ENCODE peak calls at places on chromosomes 3 and 15, in six cellular contexts. U is A673, I is esophagus squamous epithelium, Q is cardiac muscle cell, Z is right atrium auricular region, S is AG10803. X is an unnamed sample.

GRCh38 chr3:111012388-111013248 is 59.0 kb upstream of the NECTIN3 start:
- DNase-seq in U (peak), I (no peak), Q (peak), Z (no peak), S (no peak), X (peak)

GRCh38 chr3:197882580-197882979 is 67.4 kb upstream of the RPL35A start:
- DNase-seq in U (peak), I (no peak), Q (no peak), Z (no peak), S (no peak), X (no peak)

GRCh38 chr15:51576911-51577500 is 45.6 kb downstream of the DMXL2 start:
- DNase-seq in U (peak), I (no peak), Q (no peak), Z (no peak), S (peak), X (peak)

GRCh38 chr3:111668912-111669488 is 73.9 kb upstream of the ZBED2 start:
- DNase-seq in U (peak), I (no peak), Q (peak), Z (no peak), S (peak), X (peak)

GRCh38 chr3:102480139-102480538 is 45.3 kb downstream of the ZPLD1 start:
- DNase-seq in U (no peak), I (no peak), Q (no peak), Z (no peak), S (no peak), X (no peak)

GRCh38 chr3:101574388-101575156 is 592 bp downstream of the PCNP start:
- DNase-seq in U (peak), I (no peak), Q (peak), Z (peak), S (peak), X (peak)

GRCh38 chr3:100463002-100463401 is 29.4 kb upstream of the TMEM45A start:
- DNase-seq in U (peak), I (no peak), Q (peak), Z (no peak), S (peak), X (peak)

GRCh38 chr3:45509038-45509767 is 85.3 kb upstream of the LIMD1 start:
- DNase-seq in U (peak), I (no peak), Q (no peak), Z (no peak), S (peak), X (peak)

GRCh38 chr3:41198046-41198445 is 1.3 kb upstream of the CTNNB1 start:
- DNase-seq in U (no peak), I (no peak), Q (no peak), Z (no peak), S (no peak), X (no peak)

GRCh38 chr3:11914041-11914440 is 67.4 kb upstream of the TAMM41 start:
- DNase-seq in U (no peak), I (no peak), Q (no peak), Z (no peak), S (no peak), X (no peak)

GRCh38 chr15:80801891-80802680 is 22.9 kb downstream of the CEMIP start:
- DNase-seq in U (no peak), I (no peak), Q (no peak), Z (no peak), S (no peak), X (no peak)

GRCh38 chr3:24278526-24278925 is 216.1 kb downstream of the THRB start:
- DNase-seq in U (no peak), I (no peak), Q (no peak), Z (no peak), S (peak), X (no peak)

GRCh38 chr15:65653341-65653740 is 31.6 kb downstream of the SLC24A1 start:
- DNase-seq in U (no peak), I (no peak), Q (no peak), Z (no peak), S (peak), X (peak)

GRCh38 chr3:137259709-137260108 is 301.9 kb downstream of the IL20RB start:
- DNase-seq in U (no peak), I (no peak), Q (no peak), Z (no peak), S (no peak), X (no peak)

GRCh38 chr15:44068346-44068745 is 126.7 kb downstream of the FRMD5 start:
- DNase-seq in U (no peak), I (no peak), Q (no peak), Z (no peak), S (no peak), X (no peak)

GRCh38 chr3:13244695-13245449 is 171.6 kb upstream of the IQSEC1 start:
- DNase-seq in U (no peak), I (no peak), Q (no peak), Z (no peak), S (no peak), X (no peak)

GRCh38 chr3:47028146-47028545 is 48.7 kb downstream of the NBEAL2 start:
- DNase-seq in U (no peak), I (no peak), Q (peak), Z (no peak), S (no peak), X (peak)

GRCh38 chr15:73273181-73274002 is 95.4 kb downstream of the HCN4 start:
- DNase-seq in U (peak), I (no peak), Q (peak), Z (peak), S (peak), X (peak)

GRCh38 chr3:70476174-70476573 is 163.7 kb upstream of the MDFIC2 start:
- DNase-seq in U (no peak), I (no peak), Q (no peak), Z (no peak), S (no peak), X (no peak)

GRCh38 chr3:100205161-100205560 is 55.6 kb upstream of the TBC1D23 start:
- DNase-seq in U (no peak), I (no peak), Q (no peak), Z (no peak), S (peak), X (peak)

GRCh38 chr15:98907921-98908490 is 99.6 kb downstream of the PGPEP1L start:
- DNase-seq in U (no peak), I (no peak), Q (no peak), Z (no peak), S (no peak), X (no peak)

GRCh38 chr3:39291903-39292329 is 12.1 kb upstream of the CX3CR1 start:
- DNase-seq in U (peak), I (no peak), Q (peak), Z (peak), S (peak), X (peak)

GRCh38 chr3:114809668-114810413 is 337.2 kb downstream of the ZBTB20 start:
- DNase-seq in U (no peak), I (no peak), Q (no peak), Z (no peak), S (no peak), X (peak)

GRCh38 chr15:91077029-91077428 is 23.0 kb upstream of the SV2B start:
- DNase-seq in U (no peak), I (no peak), Q (no peak), Z (no peak), S (no peak), X (no peak)

GRCh38 chr15:78461171-78461881 is 23.3 kb downstream of the IREB2 start:
- DNase-seq in U (no peak), I (no peak), Q (no peak), Z (no peak), S (peak), X (peak)

GRCh38 chr3:141047168-141047567 is 4.0 kb upstream of the SPSB4 start:
- DNase-seq in U (no peak), I (no peak), Q (no peak), Z (no peak), S (no peak), X (no peak)

GRCh38 chr3:133213942-133214341 is 175.8 kb downstream of the TMEM108 start:
- DNase-seq in U (peak), I (no peak), Q (peak), Z (no peak), S (no peak), X (peak)

GRCh38 chr3:128052831-128053419 is 688 bp downstream of the SEC61A1 start:
- DNase-seq in U (no peak), I (no peak), Q (peak), Z (no peak), S (no peak), X (no peak)

GRCh38 chr3:128053614-128054013 is 1.4 kb downstream of the SEC61A1 start:
- DNase-seq in U (no peak), I (no peak), Q (no peak), Z (no peak), S (no peak), X (no peak)

GRCh38 chr3:128051459-128051836 is 789 bp upstream of the SEC61A1 start:
- DNase-seq in U (no peak), I (no peak), Q (no peak), Z (no peak), S (no peak), X (peak)

GRCh38 chr3:128051837-128052766 is at the start of gene SEC61A1:
- DNase-seq in U (peak), I (peak), Q (peak), Z (peak), S (peak), X (peak)

DNA sequence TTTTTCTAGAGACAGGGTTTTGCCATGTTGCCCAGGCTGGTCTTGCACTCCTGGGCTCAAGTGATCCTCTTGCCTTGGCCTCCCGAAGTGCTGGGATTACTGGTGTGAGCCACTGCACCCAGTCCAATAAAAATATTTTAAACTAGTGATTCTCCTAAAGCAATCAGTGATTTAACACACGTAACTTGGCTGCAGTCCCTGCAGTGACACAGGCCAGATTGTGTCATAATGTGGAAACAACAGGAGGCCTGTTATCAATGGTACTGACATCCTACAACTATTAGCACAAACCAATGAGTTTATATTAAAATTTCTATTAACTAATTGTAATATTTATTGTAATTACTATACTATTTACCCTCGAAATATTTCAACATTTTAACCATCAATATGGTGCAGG is 1.6 kb upstream of the SEC61A1 start:
- DNase-seq in U (no peak), I (no peak), Q (no peak), Z (no peak), S (peak), X (no peak)
- H3K4me3 ChIP-seq in U (no peak), I (no peak), Q (no peak), Z (no peak), S (no peak), X (no peak)

GRCh38 chr3:84958495-84959469 is at the start of gene CADM2:
- DNase-seq in U (peak), I (peak), Q (peak), Z (peak), S (peak), X (peak)
- TF ChIP-seq CTCF in U (no peak), I (peak), Q (no peak), Z (peak), S (peak), X (peak)

GRCh38 chr15:40337597-40337996 is 3.1 kb downstream of the CCDC9B start:
- DNase-seq in U (no peak), I (no peak), Q (no peak), Z (no peak), S (no peak), X (no peak)
- H3K4me3 ChIP-seq in U (no peak), I (no peak), Q (no peak), Z (no peak), S (peak), X (no peak)

GRCh38 chr3:169505577-169506155 is 157.8 kb downstream of the MECOM start:
- DNase-seq in U (no peak), I (no peak), Q (no peak), Z (no peak), S (no peak), X (no peak)
- TF ChIP-seq CTCF in U (peak), I (no peak), Q (no peak), Z (no peak), S (no peak), X (peak)

DNA sequence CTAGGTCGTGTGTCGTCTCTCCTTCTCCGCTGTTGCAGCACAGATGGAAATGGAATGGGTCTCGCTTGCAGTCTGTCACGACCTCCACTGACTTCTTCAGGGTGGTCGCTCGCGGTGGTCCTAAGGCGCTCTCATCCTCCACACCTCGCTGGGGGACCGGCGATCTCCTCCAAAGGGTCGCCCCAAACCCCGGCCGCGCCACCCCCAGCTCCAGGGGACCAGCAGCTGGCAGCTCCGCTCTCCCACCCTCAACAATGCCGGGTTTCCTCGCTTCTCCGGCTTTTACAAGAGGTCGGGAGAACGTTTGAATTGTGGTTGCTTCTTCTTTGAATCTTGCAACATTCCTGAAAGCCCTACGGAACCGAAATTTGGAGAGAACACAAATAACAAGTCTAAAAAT is 25.9 kb downstream of the SERP1 start:
- DNase-seq in U (no peak), I (no peak), Q (no peak), Z (no peak), S (no peak), X (peak)
- H3K4me3 ChIP-seq in U (no peak), I (no peak), Q (no peak), Z (no peak), S (peak), X (peak)

GRCh38 chr15:74395319-74396145 is 28.1 kb upstream of the CYP11A1 start:
- DNase-seq in U (no peak), I (no peak), Q (no peak), Z (no peak), S (no peak), X (no peak)
- TF ChIP-seq CTCF in U (no peak), I (no peak), Q (no peak), Z (no peak), S (no peak), X (no peak)

DNA sequence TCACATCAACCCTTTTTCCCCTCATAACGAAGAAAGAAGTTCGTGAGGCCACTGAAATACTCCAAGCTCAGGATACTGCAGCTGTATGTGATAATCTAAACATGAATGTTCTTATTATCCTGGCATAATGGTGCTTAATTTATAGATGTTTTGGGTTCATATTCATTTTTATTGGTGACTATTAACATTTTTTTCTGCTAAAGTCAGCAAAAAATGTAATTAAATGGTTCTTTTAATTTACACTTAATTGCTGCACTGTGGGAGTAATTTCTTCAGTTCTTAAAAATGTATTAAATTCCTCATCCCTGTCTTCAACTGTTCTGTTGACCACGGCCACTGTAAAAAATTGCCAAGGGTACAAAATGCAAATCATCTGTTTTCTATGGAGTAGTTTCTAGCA is 95.6 kb downstream of the CDIN1 start:
- DNase-seq in U (no peak), I (no peak), Q (no peak), Z (no peak), S (no peak), X (no peak)
- H3K4me3 ChIP-seq in U (no peak), I (no peak), Q (no peak), Z (no peak), S (no peak), X (no peak)

DNA sequence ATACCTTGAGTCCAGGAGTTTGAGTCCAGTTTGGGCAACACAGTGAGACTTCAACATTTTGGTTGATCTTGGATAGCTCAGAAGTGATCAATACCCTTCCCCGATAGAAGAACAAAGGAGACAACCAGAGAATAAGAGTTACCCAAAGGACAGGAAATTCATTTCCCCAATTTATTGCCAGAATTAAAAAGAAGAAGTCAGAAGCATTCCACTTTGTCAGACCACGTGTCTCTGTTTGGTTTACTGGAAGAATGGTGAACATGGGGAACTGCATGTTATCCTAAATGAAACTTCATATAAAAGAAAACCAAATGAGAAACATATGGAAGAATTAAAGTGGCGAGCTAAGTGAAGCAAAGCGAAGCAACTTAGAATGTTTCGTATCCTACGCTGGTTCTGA is 190.8 kb downstream of the MAGI1 start:
- DNase-seq in U (no peak), I (no peak), Q (no peak), Z (no peak), S (no peak), X (no peak)
- TF ChIP-seq CTCF in U (no peak), I (no peak), Q (no peak), Z (no peak), S (no peak), X (no peak)